ENCODE peak calls at places on chromosomes 11 and 22, in four cellular contexts. S, N, I and C are unnamed samples.

GRCh38 chr11:112666253-112666652 is 295.0 kb upstream of the NCAM1 start:
- DNase-seq in N (no peak), I (no peak), S (no peak), C (no peak)

GRCh38 chr11:44138286-44138685 is 42.8 kb downstream of the EXT2 start:
- DNase-seq in S (no peak), I (no peak), N (no peak), C (no peak)

GRCh38 chr11:69969890-69970784 is 108.0 kb upstream of the ANO1 start:
- DNase-seq in I (no peak), S (no peak), N (no peak), C (no peak)

GRCh38 chr22:17864398-17865182 is 90.3 kb upstream of the BID start:
- DNase-seq in S (no peak), N (no peak), I (no peak), C (no peak)

GRCh38 chr11:126007263-126007662 is 55.4 kb downstream of the CDON start:
- DNase-seq in N (no peak), S (no peak), I (no peak), C (no peak)

GRCh38 chr22:42696331-42696967 is 24.2 kb downstream of the A4GALT start:
- DNase-seq in N (no peak), I (no peak), S (no peak), C (no peak)

GRCh38 chr22:39594411-39594810 is 23.9 kb downstream of the CACNA1I start:
- DNase-seq in S (no peak), N (no peak), I (no peak), C (no peak)

GRCh38 chr22:49827853-49828598 is at the start of gene BRD1:
- DNase-seq in I (peak), S (no peak), N (no peak), C (no peak)

GRCh38 chr11:66683877-66684276 is 6.2 kb upstream of the RBM4B start:
- DNase-seq in I (no peak), N (no peak), S (no peak), C (no peak)

GRCh38 chr11:120324932-120325810 is at the start of gene TLCD5:
- DNase-seq in S (peak), I (no peak), N (no peak), C (no peak)

GRCh38 chr22:37492428-37493344 is 6.5 kb upstream of the MFNG start:
- DNase-seq in S (no peak), I (peak), N (no peak), C (no peak)

GRCh38 chr11:75733346-75734107 is 15.9 kb downstream of the MOGAT2 start:
- DNase-seq in N (no peak), S (peak), I (no peak), C (no peak)

GRCh38 chr11:22728600-22729394 is 62.4 kb downstream of the GAS2 start:
- DNase-seq in N (no peak), S (peak), I (no peak), C (no peak)

GRCh38 chr11:46896719-46897406 is 21.5 kb downstream of the LRP4 start:
- DNase-seq in S (peak), N (no peak), I (no peak), C (peak)

GRCh38 chr11:96309643-96310017 is 33.4 kb downstream of the MAML2 start:
- DNase-seq in I (no peak), N (no peak), S (no peak), C (no peak)

GRCh38 chr22:46145361-46145851 is 4.9 kb upstream of the PPARA start:
- DNase-seq in I (no peak), N (no peak), S (no peak), C (no peak)

GRCh38 chr22:49566141-49566541 is 261.5 kb downstream of the BRD1 start:
- DNase-seq in S (no peak), N (no peak), I (no peak), C (no peak)

GRCh38 chr22:46073683-46074504 is 76.4 kb upstream of the PPARA start:
- DNase-seq in I (no peak), S (no peak), N (no peak), C (no peak)

GRCh38 chr22:20239951-20240773 is 28.0 kb downstream of the RTN4R start:
- DNase-seq in N (no peak), I (no peak), S (no peak), C (no peak)

GRCh38 chr11:118673361-118674093 is 5.9 kb downstream of the TREH start:
- DNase-seq in N (no peak), I (no peak), S (no peak), C (no peak)

GRCh38 chr11:107496011-107496410 is 38.4 kb upstream of the CWF19L2 start:
- DNase-seq in S (no peak), I (no peak), N (no peak), C (no peak)

GRCh38 chr11:9530020-9530628 is 43.3 kb upstream of the WEE1 start:
- DNase-seq in S (no peak), N (no peak), I (no peak), C (no peak)

GRCh38 chr22:42222140-42222539 is 48.3 kb downstream of the TCF20 start:
- DNase-seq in S (no peak), I (no peak), N (no peak), C (no peak)

GRCh38 chr11:119791701-119792151 is 62.7 kb upstream of the NECTIN1 start:
- DNase-seq in I (no peak), N (no peak), S (peak), C (no peak)